ENCODE peak calls at places on chromosomes 5 and 9, in four cellular contexts. One of them, this sample, is unnamed.
A peak's percentile ranks its signal among the peaks of the same experiment; 100 is the strongest.

GRCh38 chr5:116766470-116766947 is 191.9 kb upstream of the SEMA6A start:
- DNase-seq in CD8-positive, alpha-beta T cell: no peak
- DNase-seq in testis: no peak
- DNase-seq in epithelial cell of esophagus: peak; percentile 95
- DNase-seq in this sample: peak; percentile 38

GRCh38 chr5:55062039-55062779 is 38.2 kb downstream of the GZMK start:
- DNase-seq in CD8-positive, alpha-beta T cell: peak; percentile 65
- DNase-seq in testis: no peak
- DNase-seq in epithelial cell of esophagus: no peak
- DNase-seq in this sample: no peak

GRCh38 chr5:56475689-56476486 is 242.8 kb upstream of the ANKRD55 start:
- DNase-seq in CD8-positive, alpha-beta T cell: no peak
- DNase-seq in testis: peak; percentile 72
- DNase-seq in epithelial cell of esophagus: no peak
- DNase-seq in this sample: no peak

GRCh38 chr9:122261469-122261881 is 3.2 kb downstream of the RBM18 start:
- DNase-seq in CD8-positive, alpha-beta T cell: no peak
- DNase-seq in testis: no peak
- DNase-seq in epithelial cell of esophagus: peak; percentile 59
- DNase-seq in this sample: no peak

GRCh38 chr9:83706703-83707517 is 848 bp downstream of the UBQLN1 start:
- DNase-seq in CD8-positive, alpha-beta T cell: peak; percentile 71
- DNase-seq in testis: peak; percentile 49
- DNase-seq in epithelial cell of esophagus: peak; percentile 18
- DNase-seq in this sample: no peak

GRCh38 chr5:162496080-162496808 is 428.7 kb downstream of the GABRG2 start:
- DNase-seq in CD8-positive, alpha-beta T cell: no peak
- DNase-seq in testis: no peak
- DNase-seq in epithelial cell of esophagus: no peak
- DNase-seq in this sample: no peak

GRCh38 chr9:116060631-116061030 is 93.0 kb upstream of the PAPPA start:
- DNase-seq in CD8-positive, alpha-beta T cell: no peak
- DNase-seq in testis: no peak
- DNase-seq in epithelial cell of esophagus: no peak
- DNase-seq in this sample: peak; percentile 28

GRCh38 chr9:99713838-99714306 is 107.8 kb upstream of the NR4A3 start:
- DNase-seq in CD8-positive, alpha-beta T cell: no peak
- DNase-seq in testis: no peak
- DNase-seq in epithelial cell of esophagus: no peak
- DNase-seq in this sample: no peak

GRCh38 chr9:113436753-113437515 is 26.4 kb downstream of the C9orf43 start:
- DNase-seq in CD8-positive, alpha-beta T cell: no peak
- DNase-seq in testis: no peak
- DNase-seq in epithelial cell of esophagus: peak; percentile 38
- DNase-seq in this sample: no peak

GRCh38 chr5:148791334-148791667 is 35.1 kb upstream of the ADRB2 start:
- DNase-seq in CD8-positive, alpha-beta T cell: no peak
- DNase-seq in testis: no peak
- DNase-seq in epithelial cell of esophagus: peak; percentile 95
- DNase-seq in this sample: no peak

GRCh38 chr9:123058834-123059233 is 25.4 kb downstream of the GPR21 start:
- DNase-seq in CD8-positive, alpha-beta T cell: no peak
- DNase-seq in testis: no peak
- DNase-seq in epithelial cell of esophagus: peak; percentile 11
- DNase-seq in this sample: no peak

GRCh38 chr5:6703791-6704190 is 9.4 kb upstream of the TENT4A start:
- DNase-seq in CD8-positive, alpha-beta T cell: no peak
- DNase-seq in testis: no peak
- DNase-seq in epithelial cell of esophagus: no peak
- DNase-seq in this sample: no peak

GRCh38 chr9:121059998-121060636 is 10.0 kb upstream of the C5 start:
- DNase-seq in CD8-positive, alpha-beta T cell: no peak
- DNase-seq in testis: peak; percentile 64
- DNase-seq in epithelial cell of esophagus: peak; percentile 77
- DNase-seq in this sample: peak; percentile 34

GRCh38 chr5:178212241-178213002 is 8.1 kb downstream of the HNRNPAB start:
- DNase-seq in CD8-positive, alpha-beta T cell: no peak
- DNase-seq in testis: no peak
- DNase-seq in epithelial cell of esophagus: no peak
- DNase-seq in this sample: no peak

GRCh38 chr5:143309661-143310431 is 93.6 kb downstream of the NR3C1 start:
- DNase-seq in CD8-positive, alpha-beta T cell: no peak
- DNase-seq in testis: no peak
- DNase-seq in epithelial cell of esophagus: peak; percentile 13
- DNase-seq in this sample: no peak

GRCh38 chr9:130446111-130446861 is 1.5 kb downstream of the ASS1 start:
- DNase-seq in CD8-positive, alpha-beta T cell: no peak
- DNase-seq in testis: peak; percentile 90
- DNase-seq in epithelial cell of esophagus: peak; percentile 75
- DNase-seq in this sample: no peak

GRCh38 chr5:9188956-9189355 is 356.9 kb downstream of the SEMA5A start:
- DNase-seq in CD8-positive, alpha-beta T cell: no peak
- DNase-seq in testis: no peak
- DNase-seq in epithelial cell of esophagus: no peak
- DNase-seq in this sample: no peak

GRCh38 chr5:110751902-110752762 is 13.3 kb downstream of the SLC25A46 start:
- DNase-seq in CD8-positive, alpha-beta T cell: no peak
- DNase-seq in testis: no peak
- DNase-seq in epithelial cell of esophagus: no peak
- DNase-seq in this sample: no peak

GRCh38 chr5:61631438-61631941 is 299.4 kb downstream of the ZSWIM6 start:
- DNase-seq in CD8-positive, alpha-beta T cell: no peak
- DNase-seq in testis: peak; percentile 41
- DNase-seq in epithelial cell of esophagus: no peak
- DNase-seq in this sample: peak; percentile 96

GRCh38 chr9:72349240-72349639 is 15.8 kb downstream of the ZFAND5 start:
- DNase-seq in CD8-positive, alpha-beta T cell: no peak
- DNase-seq in testis: no peak
- DNase-seq in epithelial cell of esophagus: no peak
- DNase-seq in this sample: no peak

GRCh38 chr9:134227451-134228411 is 63.4 kb upstream of the RNU6ATAC start:
- DNase-seq in CD8-positive, alpha-beta T cell: no peak
- DNase-seq in testis: no peak
- DNase-seq in epithelial cell of esophagus: no peak
- DNase-seq in this sample: no peak

GRCh38 chr5:157335534-157336422 is 69.9 kb downstream of the CYFIP2 start:
- DNase-seq in CD8-positive, alpha-beta T cell: no peak
- DNase-seq in testis: peak; percentile 62
- DNase-seq in epithelial cell of esophagus: peak; percentile 13
- DNase-seq in this sample: no peak

GRCh38 chr5:131641494-131641893 is 6.5 kb upstream of the RAPGEF6 start:
- DNase-seq in CD8-positive, alpha-beta T cell: no peak
- DNase-seq in testis: no peak
- DNase-seq in epithelial cell of esophagus: no peak
- DNase-seq in this sample: no peak

DNA sequence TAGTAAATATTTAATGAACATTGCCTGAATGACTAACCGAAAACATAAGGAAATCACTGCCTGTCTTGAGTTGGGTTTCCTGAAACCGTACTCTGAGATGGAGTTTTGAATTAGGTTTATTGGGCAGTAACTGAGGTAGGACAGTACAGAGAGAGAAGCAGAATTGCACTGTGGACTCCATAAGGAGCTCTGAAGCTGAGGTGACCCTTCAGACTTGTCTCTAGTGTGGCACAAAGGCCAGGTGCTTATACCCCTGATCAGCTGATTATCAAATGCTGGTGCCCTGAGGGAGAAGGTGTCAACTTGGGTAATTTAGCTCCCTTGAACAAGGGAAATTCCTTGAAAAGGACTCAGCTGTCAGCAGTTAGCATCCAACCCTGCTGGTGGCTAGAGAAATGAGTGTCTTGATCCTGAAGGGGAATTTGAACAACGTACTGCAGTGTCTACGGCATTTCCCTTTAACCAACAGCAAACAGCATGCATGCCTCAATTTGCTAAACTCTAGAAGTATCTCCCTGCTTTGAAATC is 135.0 kb upstream of the SMARCA2 start:
- DNase-seq in CD8-positive, alpha-beta T cell: no peak
- DNase-seq in testis: no peak
- DNase-seq in epithelial cell of esophagus: no peak
- DNase-seq in this sample: no peak
- H3K4me3 ChIP-seq in CD8-positive, alpha-beta T cell: no peak overlapping the region
- H3K4me3 ChIP-seq in testis: no peak overlapping the region
- H3K4me3 ChIP-seq in epithelial cell of esophagus: no peak overlapping the region
- H3K4me3 ChIP-seq in this sample: no peak overlapping the region

GRCh38 chr9:87147803-87148202 is 200.5 kb upstream of the GAS1 start:
- DNase-seq in CD8-positive, alpha-beta T cell: no peak
- DNase-seq in testis: peak; percentile 28
- DNase-seq in epithelial cell of esophagus: no peak
- DNase-seq in this sample: no peak

GRCh38 chr9:87152206-87152605 is 204.9 kb upstream of the GAS1 start:
- DNase-seq in CD8-positive, alpha-beta T cell: no peak
- DNase-seq in testis: no peak
- DNase-seq in epithelial cell of esophagus: no peak
- DNase-seq in this sample: no peak

GRCh38 chr9:87149794-87150193 is 202.5 kb upstream of the GAS1 start:
- DNase-seq in CD8-positive, alpha-beta T cell: no peak
- DNase-seq in testis: no peak
- DNase-seq in epithelial cell of esophagus: no peak
- DNase-seq in this sample: no peak

GRCh38 chr9:87148391-87149237 is 201.3 kb upstream of the GAS1 start:
- DNase-seq in CD8-positive, alpha-beta T cell: no peak
- DNase-seq in testis: peak; percentile 79
- DNase-seq in epithelial cell of esophagus: peak; percentile 42
- DNase-seq in this sample: peak; percentile 15
- TF ChIP-seq CTCF in CD8-positive, alpha-beta T cell: no peak
- TF ChIP-seq CTCF in testis: no peak
- TF ChIP-seq CTCF in epithelial cell of esophagus: no peak
- TF ChIP-seq CTCF in this sample: peak; percentile 8

DNA sequence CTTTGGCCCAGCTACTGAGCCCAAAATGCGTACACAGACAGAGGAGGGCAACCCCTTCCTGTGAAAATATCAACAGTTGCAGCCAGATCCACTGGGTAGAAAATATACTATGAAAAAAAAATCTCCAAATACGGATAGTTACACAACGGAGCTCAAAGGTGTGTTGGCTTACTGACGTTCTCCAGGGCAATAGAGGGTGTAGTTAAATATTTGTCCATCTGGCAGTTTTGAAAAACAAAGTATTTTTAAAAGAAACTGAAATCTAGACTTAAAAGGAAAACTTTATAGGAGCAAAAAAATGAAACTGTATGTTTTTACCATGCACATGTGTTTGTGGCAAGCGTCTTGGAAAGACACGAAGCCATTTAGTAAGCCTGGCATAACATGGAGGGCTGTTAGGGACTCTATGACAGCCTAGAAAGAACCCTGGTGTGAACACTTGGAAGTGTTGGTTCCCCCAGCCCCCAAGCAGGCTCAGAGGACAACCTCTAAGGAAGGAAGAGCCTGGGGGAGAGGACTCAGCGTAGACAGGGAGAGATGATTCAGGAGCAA is 157.8 kb upstream of the TRPM3 start:
- DNase-seq in CD8-positive, alpha-beta T cell: no peak
- DNase-seq in testis: no peak
- DNase-seq in epithelial cell of esophagus: no peak
- DNase-seq in this sample: no peak
- H3K4me3 ChIP-seq in CD8-positive, alpha-beta T cell: no peak overlapping the region
- H3K4me3 ChIP-seq in testis: no peak overlapping the region
- H3K4me3 ChIP-seq in epithelial cell of esophagus: no peak overlapping the region
- H3K4me3 ChIP-seq in this sample: no peak overlapping the region

GRCh38 chr9:135927195-135928013 is 20.1 kb upstream of the CAMSAP1 start:
- DNase-seq in CD8-positive, alpha-beta T cell: no peak
- DNase-seq in testis: no peak
- DNase-seq in epithelial cell of esophagus: no peak
- DNase-seq in this sample: no peak

GRCh38 chr9:135928074-135928730 is 20.9 kb upstream of the CAMSAP1 start:
- DNase-seq in CD8-positive, alpha-beta T cell: no peak
- DNase-seq in testis: no peak
- DNase-seq in epithelial cell of esophagus: no peak
- DNase-seq in this sample: no peak

GRCh38 chr9:135929656-135930445 is 22.5 kb upstream of the CAMSAP1 start:
- DNase-seq in CD8-positive, alpha-beta T cell: no peak
- DNase-seq in testis: no peak
- DNase-seq in epithelial cell of esophagus: no peak
- DNase-seq in this sample: no peak

GRCh38 chr9:135930446-135931345 is 23.4 kb upstream of the CAMSAP1 start:
- DNase-seq in CD8-positive, alpha-beta T cell: no peak
- DNase-seq in testis: no peak
- DNase-seq in epithelial cell of esophagus: no peak
- DNase-seq in this sample: no peak

GRCh38 chr9:135928731-135929655 is 21.6 kb upstream of the CAMSAP1 start:
- DNase-seq in CD8-positive, alpha-beta T cell: no peak
- DNase-seq in testis: no peak
- DNase-seq in epithelial cell of esophagus: no peak
- DNase-seq in this sample: no peak
- TF ChIP-seq CTCF in CD8-positive, alpha-beta T cell: no peak
- TF ChIP-seq CTCF in testis: no peak
- TF ChIP-seq CTCF in epithelial cell of esophagus: no peak
- TF ChIP-seq CTCF in this sample: no peak

DNA sequence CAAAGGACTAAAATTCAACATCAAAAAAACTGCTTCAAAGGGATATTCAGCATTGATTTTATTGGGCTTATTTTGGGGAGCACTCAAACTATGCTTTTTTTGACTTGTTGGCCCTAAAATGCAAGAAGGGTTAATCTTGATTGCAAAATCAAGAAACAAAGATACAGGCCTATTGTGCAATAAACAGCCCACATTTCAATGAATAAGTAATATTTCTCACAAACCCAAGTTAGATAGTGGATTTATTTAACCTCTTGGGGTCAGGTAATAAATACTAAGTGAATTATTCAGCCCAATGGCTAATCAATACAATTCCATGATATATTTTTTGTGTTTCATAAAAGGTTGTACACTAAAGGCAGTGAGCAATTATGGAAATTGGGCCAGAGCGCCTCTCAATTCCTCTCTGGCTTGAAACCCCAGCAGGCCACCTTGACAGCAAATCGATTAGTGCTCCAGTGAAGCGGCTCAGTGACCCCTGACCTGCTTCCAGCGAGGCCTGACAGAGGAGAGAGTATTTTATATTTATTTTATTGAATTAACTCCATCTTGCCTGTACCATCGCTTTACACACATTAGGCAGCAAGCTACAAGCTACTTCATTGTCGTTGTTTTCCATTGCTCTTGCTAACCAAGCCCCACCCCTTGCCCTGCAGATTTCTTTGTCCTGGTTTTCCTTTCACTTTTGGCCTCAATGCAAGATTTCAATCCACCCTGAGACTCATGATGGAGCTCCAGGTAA is 65.5 kb downstream of the EBF1 start:
- DNase-seq in CD8-positive, alpha-beta T cell: no peak
- DNase-seq in testis: no peak
- DNase-seq in epithelial cell of esophagus: no peak
- DNase-seq in this sample: no peak
- H3K4me3 ChIP-seq in CD8-positive, alpha-beta T cell: no peak overlapping the region
- H3K4me3 ChIP-seq in testis: no peak overlapping the region
- H3K4me3 ChIP-seq in epithelial cell of esophagus: no peak overlapping the region
- H3K4me3 ChIP-seq in this sample: no peak overlapping the region